ENCODE peak calls at places on chromosomes 2 and 18, in five cellular contexts. A, J, X, Y and V are unnamed samples.

GRCh38 chr2:161423351-161424178 is 7.5 kb downstream of the TBR1 start:
- DNase-seq in X (no peak), A (no peak), Y (no peak), J (no peak), V (no peak)

GRCh38 chr18:13800505-13801259 is 23.3 kb upstream of the MC5R start:
- DNase-seq in J (peak; percentile 82), X (no peak), Y (peak; percentile 49), A (peak; percentile 26), V (peak; percentile 57)

GRCh38 chr2:237403024-237403882 is 10.7 kb downstream of the COL6A3 start:
- DNase-seq in A (no peak), X (peak; percentile 79), Y (no peak), J (no peak), V (no peak)

GRCh38 chr2:134919360-134920210 is 963 bp downstream of the CCNT2 start:
- DNase-seq in X (peak; percentile 50), J (no peak), A (no peak), Y (no peak), V (no peak)

GRCh38 chr2:11750422-11750821 is 4.0 kb downstream of the LPIN1 start:
- DNase-seq in J (no peak), X (no peak), Y (no peak), A (no peak), V (no peak)

GRCh38 chr18:77080283-77080682 is 52.3 kb downstream of the MBP start:
- DNase-seq in Y (no peak), J (no peak), A (no peak), X (no peak), V (no peak)

GRCh38 chr2:105546623-105546964 is 147.7 kb upstream of the FHL2 start:
- DNase-seq in X (no peak), A (no peak), Y (no peak), J (no peak), V (no peak)

GRCh38 chr2:68762665-68763064 is 28.1 kb downstream of the ARHGAP25 start:
- DNase-seq in Y (no peak), X (no peak), A (no peak), J (no peak), V (no peak)

GRCh38 chr2:195021704-195022513 is 635.1 kb upstream of the SLC39A10 start:
- DNase-seq in Y (no peak), J (no peak), X (no peak), A (no peak), V (no peak)

GRCh38 chr2:46422717-46423394 is 56.5 kb upstream of the TMEM247 start:
- DNase-seq in Y (no peak), A (no peak), J (no peak), X (no peak), V (no peak)

GRCh38 chr2:54042908-54043620 is 72.3 kb upstream of the PSME4 start:
- DNase-seq in Y (no peak), J (no peak), A (no peak), X (peak; percentile 67), V (no peak)

GRCh38 chr2:147294825-147295392 is 549.9 kb upstream of the ACVR2A start:
- DNase-seq in Y (no peak), A (no peak), X (no peak), J (no peak), V (no peak)

GRCh38 chr2:238093181-238094140 is 6.7 kb upstream of the ESPNL start:
- DNase-seq in X (no peak), A (no peak), J (no peak), Y (no peak), V (no peak)

GRCh38 chr18:21508302-21508701 is 92.2 kb downstream of the ESCO1 start:
- DNase-seq in Y (no peak), J (no peak), A (no peak), X (no peak), V (no peak)

GRCh38 chr2:101830555-101830954 is 133.0 kb downstream of the MAP4K4 start:
- DNase-seq in Y (no peak), X (no peak), J (no peak), A (no peak), V (no peak)

GRCh38 chr2:148674063-148675020 is 29.8 kb downstream of the EPC2 start:
- DNase-seq in Y (no peak), A (no peak), J (no peak), X (no peak), V (no peak)

GRCh38 chr2:220512419-220512818 is 885.0 kb downstream of the SLC4A3 start:
- DNase-seq in A (no peak), Y (no peak), X (no peak), J (no peak), V (no peak)

GRCh38 chr2:186554850-186555785 is 34.7 kb upstream of the ITGAV start:
- DNase-seq in J (no peak), A (no peak), X (no peak), Y (no peak), V (no peak)
- TF ChIP-seq CTCF in J (no peak), A (no peak), X (no peak), Y (no peak), V (no peak)

GRCh38 chr2:100764430-100764829 is 55.5 kb upstream of the NPAS2 start:
- DNase-seq in Y (no peak), X (no peak), J (no peak), A (no peak), V (no peak)

GRCh38 chr2:100759901-100760300 is 60.0 kb upstream of the NPAS2 start:
- DNase-seq in X (no peak), A (no peak), J (no peak), Y (no peak), V (no peak)

GRCh38 chr2:100765481-100765880 is 54.5 kb upstream of the NPAS2 start:
- DNase-seq in Y (no peak), X (no peak), A (no peak), J (no peak), V (no peak)

GRCh38 chr2:100757621-100758394 is 62.1 kb upstream of the NPAS2 start:
- DNase-seq in Y (no peak), X (no peak), J (no peak), A (no peak), V (no peak)

GRCh38 chr2:100761365-100761764 is 58.6 kb upstream of the NPAS2 start:
- DNase-seq in Y (no peak), J (no peak), X (no peak), A (no peak), V (no peak)
- H3K36me3 ChIP-seq in Y (no peaks in the 10 kb centered on the region), J (no peaks in the 10 kb centered on the region), X (no peaks in the 10 kb centered on the region), A (no peaks in the 10 kb centered on the region), V (no peaks in the 10 kb centered on the region)

GRCh38 chr2:240873805-240874714 is 5.4 kb downstream of the AGXT start:
- DNase-seq in A (peak; percentile 14), X (peak; percentile 4), J (peak; percentile 95), Y (no peak), V (peak; percentile 10)
- TF ChIP-seq CTCF in A (no peak), X (no peak), J (peak; percentile 37), Y (no peak), V (no peak)

GRCh38 chr2:169966449-169966848 is 139.2 kb downstream of the UBR3 start:
- DNase-seq in X (no peak), A (no peak), J (no peak), Y (no peak), V (no peak)

GRCh38 chr2:169965495-169965894 is 138.2 kb downstream of the UBR3 start:
- DNase-seq in A (no peak), Y (no peak), X (no peak), J (no peak), V (no peak)

GRCh38 chr2:169964740-169965139 is 137.5 kb downstream of the UBR3 start:
- DNase-seq in J (no peak), Y (no peak), X (no peak), A (no peak), V (no peak)

GRCh38 chr2:169963786-169964185 is 136.5 kb downstream of the UBR3 start:
- DNase-seq in A (no peak), X (no peak), J (no peak), Y (no peak), V (no peak)

GRCh38 chr2:169961911-169962310 is 134.7 kb downstream of the UBR3 start:
- DNase-seq in A (no peak), X (peak; percentile 45), J (no peak), Y (peak; percentile 41), V (no peak)
- H3K36me3 ChIP-seq in A (no peaks in the 10 kb centered on the region), X (peaks cover 4% of the 10 kb centered on the region), J (no peaks in the 10 kb centered on the region), Y (peaks cover 43% of the 10 kb centered on the region), V (peaks cover 2% of the 10 kb centered on the region)

DNA sequence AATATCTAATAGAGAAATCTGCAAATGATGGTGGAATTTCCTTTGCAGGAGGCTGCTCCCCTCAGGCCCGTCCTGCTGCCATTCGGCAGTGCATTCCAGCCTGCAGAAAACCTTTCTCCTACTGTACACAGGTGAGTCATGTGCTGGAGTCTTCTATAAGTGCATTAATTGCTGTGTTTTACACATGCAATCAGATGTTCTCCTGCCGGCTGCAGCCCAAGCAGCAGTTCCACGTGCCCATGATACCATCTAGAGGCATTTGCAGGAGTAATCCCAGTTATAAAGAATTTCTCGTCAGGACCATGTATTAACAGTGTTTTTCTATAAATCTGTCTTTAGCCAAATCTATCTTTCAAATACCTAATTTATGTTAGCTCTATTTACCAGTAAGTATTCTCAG is 304.7 kb upstream of the HNMT start:
- DNase-seq in J (no peak), A (no peak), Y (no peak), X (no peak), V (no peak)
- TF ChIP-seq CTCF in J (no peak), A (no peak), Y (no peak), X (no peak), V (no peak)

GRCh38 chr2:166181813-166182154 is 54.0 kb upstream of the SCN1A start:
- DNase-seq in Y (no peak), A (no peak), X (no peak), J (no peak), V (no peak)
- H3K36me3 ChIP-seq in Y (no peaks in the 10 kb centered on the region), A (no peaks in the 10 kb centered on the region), X (no peaks in the 10 kb centered on the region), J (no peaks in the 10 kb centered on the region), V (no peaks in the 10 kb centered on the region)

DNA sequence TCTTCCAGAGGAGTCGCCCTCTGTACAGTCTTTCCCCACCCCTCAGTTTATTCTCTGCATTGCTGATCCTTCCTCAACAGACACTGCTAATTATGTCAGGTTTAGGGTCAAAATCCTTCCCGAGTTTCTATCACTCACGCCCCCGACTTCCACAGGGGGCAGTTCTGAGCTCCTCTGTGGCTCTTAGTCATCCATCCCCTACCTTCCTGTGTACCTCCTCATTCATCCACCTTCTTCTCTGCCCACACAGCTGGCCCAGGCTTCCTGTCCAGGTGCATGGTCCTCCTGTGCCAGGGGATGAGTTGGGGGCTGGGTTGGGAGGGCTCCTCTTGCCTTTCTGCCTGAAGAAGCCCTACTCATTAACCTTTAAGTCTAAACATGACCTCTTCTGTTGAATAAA is 202.9 kb downstream of the ARL4C start:
- DNase-seq in A (no peak), Y (no peak), J (no peak), X (no peak), V (no peak)
- TF ChIP-seq CTCF in A (no peak), Y (no peak), J (no peak), X (no peak), V (peak; percentile 40)

DNA sequence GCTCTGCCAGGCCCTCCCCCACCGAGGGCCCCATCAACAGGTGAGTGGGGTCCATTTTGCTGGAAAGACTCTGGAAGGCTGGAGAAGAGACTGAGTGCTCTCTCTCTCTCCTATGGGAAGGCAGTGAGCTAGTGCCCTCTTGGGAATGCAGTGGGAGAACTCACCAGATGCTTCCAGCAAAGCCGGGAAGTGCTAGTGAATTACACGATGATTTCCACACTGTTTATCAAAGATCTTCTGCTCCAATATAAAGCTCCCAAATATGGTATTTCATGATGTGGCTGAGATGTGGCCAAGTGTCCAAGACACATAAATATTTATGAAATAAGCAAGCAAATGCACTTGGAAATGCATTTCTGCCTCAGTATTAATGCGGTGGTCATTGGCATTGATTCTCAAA is 135.9 kb downstream of the VAPA start:
- DNase-seq in X (no peak), A (no peak), Y (no peak), J (no peak), V (no peak)
- H3K36me3 ChIP-seq in X (no peaks in the 10 kb centered on the region), A (no peaks in the 10 kb centered on the region), Y (no peaks in the 10 kb centered on the region), J (no peaks in the 10 kb centered on the region), V (no peaks in the 10 kb centered on the region)